ENCODE peak calls at places on chromosome 3, in eight cellular contexts. One of them, this sample, is unnamed.

GRCh38 chr3:125213946-125214542 is 1.5 kb upstream of the SLC12A8 start:
- DNase-seq in pancreas: no peak
- DNase-seq in fibroblast of the aortic adventitia: peak
- DNase-seq in psoas muscle: no peak
- DNase-seq in ovary: no peak
- DNase-seq in CD8-positive, alpha-beta T cell: no peak
- DNase-seq in cardiac muscle cell: no peak
- DNase-seq in GM20000: no peak
- DNase-seq in this sample: no peak

GRCh38 chr3:187997946-187998561 is 155.9 kb upstream of the LPP start:
- DNase-seq in pancreas: no peak
- DNase-seq in fibroblast of the aortic adventitia: no peak
- DNase-seq in psoas muscle: no peak
- DNase-seq in ovary: no peak
- DNase-seq in CD8-positive, alpha-beta T cell: no peak
- DNase-seq in cardiac muscle cell: no peak
- DNase-seq in GM20000: no peak
- DNase-seq in this sample: no peak

GRCh38 chr3:148146947-148147346 is 550.8 kb upstream of the AGTR1 start:
- DNase-seq in pancreas: no peak
- DNase-seq in fibroblast of the aortic adventitia: peak
- DNase-seq in psoas muscle: no peak
- DNase-seq in ovary: no peak
- DNase-seq in CD8-positive, alpha-beta T cell: no peak
- DNase-seq in cardiac muscle cell: no peak
- DNase-seq in GM20000: no peak
- DNase-seq in this sample: peak

GRCh38 chr3:50587806-50588758 is 18.8 kb downstream of the HEMK1 start:
- DNase-seq in pancreas: no peak
- DNase-seq in fibroblast of the aortic adventitia: no peak
- DNase-seq in psoas muscle: no peak
- DNase-seq in ovary: no peak
- DNase-seq in CD8-positive, alpha-beta T cell: peak
- DNase-seq in cardiac muscle cell: no peak
- DNase-seq in GM20000: peak
- DNase-seq in this sample: no peak

GRCh38 chr3:170137971-170138370 is 43.6 kb downstream of the PHC3 start:
- DNase-seq in pancreas: no peak
- DNase-seq in fibroblast of the aortic adventitia: peak
- DNase-seq in psoas muscle: no peak
- DNase-seq in ovary: no peak
- DNase-seq in CD8-positive, alpha-beta T cell: no peak
- DNase-seq in cardiac muscle cell: no peak
- DNase-seq in GM20000: no peak
- DNase-seq in this sample: peak

GRCh38 chr3:130963878-130964277 is 62.7 kb downstream of the ASTE1 start:
- DNase-seq in pancreas: no peak
- DNase-seq in fibroblast of the aortic adventitia: peak
- DNase-seq in psoas muscle: no peak
- DNase-seq in ovary: no peak
- DNase-seq in CD8-positive, alpha-beta T cell: no peak
- DNase-seq in cardiac muscle cell: no peak
- DNase-seq in GM20000: no peak
- DNase-seq in this sample: peak

GRCh38 chr3:13563911-13564310 is 15.0 kb downstream of the FBLN2 start:
- DNase-seq in pancreas: no peak
- DNase-seq in fibroblast of the aortic adventitia: no peak
- DNase-seq in psoas muscle: no peak
- DNase-seq in ovary: no peak
- DNase-seq in CD8-positive, alpha-beta T cell: no peak
- DNase-seq in cardiac muscle cell: no peak
- DNase-seq in GM20000: no peak
- DNase-seq in this sample: no peak

GRCh38 chr3:118488751-118489150 is 545.9 kb downstream of the IGSF11 start:
- DNase-seq in pancreas: no peak
- DNase-seq in fibroblast of the aortic adventitia: no peak
- DNase-seq in psoas muscle: no peak
- DNase-seq in ovary: no peak
- DNase-seq in CD8-positive, alpha-beta T cell: no peak
- DNase-seq in cardiac muscle cell: no peak
- DNase-seq in GM20000: no peak
- DNase-seq in this sample: no peak

GRCh38 chr3:142947352-142947751 is 16.1 kb downstream of the PAQR9 start:
- DNase-seq in pancreas: no peak
- DNase-seq in fibroblast of the aortic adventitia: no peak
- DNase-seq in psoas muscle: no peak
- DNase-seq in ovary: no peak
- DNase-seq in CD8-positive, alpha-beta T cell: no peak
- DNase-seq in cardiac muscle cell: no peak
- DNase-seq in GM20000: no peak
- DNase-seq in this sample: no peak

GRCh38 chr3:128210711-128211110 is 57.4 kb downstream of the EEFSEC start:
- DNase-seq in pancreas: no peak
- DNase-seq in fibroblast of the aortic adventitia: no peak
- DNase-seq in psoas muscle: no peak
- DNase-seq in ovary: no peak
- DNase-seq in CD8-positive, alpha-beta T cell: no peak
- DNase-seq in cardiac muscle cell: no peak
- DNase-seq in GM20000: no peak
- DNase-seq in this sample: no peak

GRCh38 chr3:118863731-118864322 is 170.8 kb downstream of the IGSF11 start:
- DNase-seq in pancreas: no peak
- DNase-seq in fibroblast of the aortic adventitia: no peak
- DNase-seq in psoas muscle: no peak
- DNase-seq in ovary: no peak
- DNase-seq in CD8-positive, alpha-beta T cell: no peak
- DNase-seq in cardiac muscle cell: no peak
- DNase-seq in GM20000: no peak
- DNase-seq in this sample: no peak

GRCh38 chr3:53628546-53629395 is 134.4 kb downstream of the CACNA1D start:
- DNase-seq in pancreas: no peak
- DNase-seq in fibroblast of the aortic adventitia: no peak
- DNase-seq in psoas muscle: no peak
- DNase-seq in ovary: no peak
- DNase-seq in CD8-positive, alpha-beta T cell: no peak
- DNase-seq in cardiac muscle cell: no peak
- DNase-seq in GM20000: no peak
- DNase-seq in this sample: no peak

GRCh38 chr3:174002543-174002942 is 605.0 kb downstream of the NLGN1 start:
- DNase-seq in pancreas: no peak
- DNase-seq in fibroblast of the aortic adventitia: peak
- DNase-seq in psoas muscle: no peak
- DNase-seq in ovary: no peak
- DNase-seq in CD8-positive, alpha-beta T cell: no peak
- DNase-seq in cardiac muscle cell: no peak
- DNase-seq in GM20000: no peak
- DNase-seq in this sample: peak

DNA sequence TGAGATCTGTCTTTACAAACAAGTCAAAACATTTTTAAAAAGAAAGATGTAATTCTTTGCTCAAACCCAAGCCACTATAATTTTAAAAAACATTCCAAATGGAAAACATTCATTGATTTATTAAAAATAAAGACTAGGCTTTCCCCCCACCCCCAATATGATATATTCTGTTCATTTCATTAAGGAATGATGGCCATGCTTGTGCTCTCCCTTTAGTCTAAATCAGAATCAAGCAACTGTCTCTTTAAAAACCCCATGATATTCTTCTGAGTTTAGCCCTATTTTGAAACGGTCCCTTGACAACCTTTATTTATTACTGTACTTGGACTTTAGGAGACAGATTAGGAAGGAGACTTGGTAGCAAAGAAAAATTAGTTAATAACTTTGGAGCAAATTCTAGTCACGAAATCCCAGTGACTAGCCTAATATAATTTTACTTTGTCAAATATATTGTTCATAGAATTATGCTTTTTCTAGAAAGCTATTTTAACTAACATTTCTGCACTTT is 38.4 kb downstream of the TSC22D2 start:
- DNase-seq in pancreas: no peak
- DNase-seq in fibroblast of the aortic adventitia: no peak
- DNase-seq in psoas muscle: no peak
- DNase-seq in ovary: no peak
- DNase-seq in CD8-positive, alpha-beta T cell: no peak
- DNase-seq in cardiac muscle cell: no peak
- DNase-seq in GM20000: no peak
- DNase-seq in this sample: no peak
- TF ChIP-seq CTCF in pancreas: no peak
- TF ChIP-seq CTCF in fibroblast of the aortic adventitia: no peak
- TF ChIP-seq CTCF in psoas muscle: no peak
- TF ChIP-seq CTCF in ovary: no peak
- TF ChIP-seq CTCF in CD8-positive, alpha-beta T cell: no peak
- TF ChIP-seq CTCF in cardiac muscle cell: no peak
- TF ChIP-seq CTCF in GM20000: no peak
- TF ChIP-seq CTCF in this sample: no peak

GRCh38 chr3:11532865-11533490 is 110.7 kb downstream of the VGLL4 start:
- DNase-seq in pancreas: no peak
- DNase-seq in fibroblast of the aortic adventitia: peak
- DNase-seq in psoas muscle: no peak
- DNase-seq in ovary: no peak
- DNase-seq in CD8-positive, alpha-beta T cell: no peak
- DNase-seq in cardiac muscle cell: no peak
- DNase-seq in GM20000: no peak
- DNase-seq in this sample: no peak

GRCh38 chr3:11534783-11535081 is 109.0 kb downstream of the VGLL4 start:
- DNase-seq in pancreas: no peak
- DNase-seq in fibroblast of the aortic adventitia: no peak
- DNase-seq in psoas muscle: no peak
- DNase-seq in ovary: no peak
- DNase-seq in CD8-positive, alpha-beta T cell: no peak
- DNase-seq in cardiac muscle cell: no peak
- DNase-seq in GM20000: no peak
- DNase-seq in this sample: no peak

GRCh38 chr3:11529281-11529680 is 114.4 kb downstream of the VGLL4 start:
- DNase-seq in pancreas: no peak
- DNase-seq in fibroblast of the aortic adventitia: no peak
- DNase-seq in psoas muscle: no peak
- DNase-seq in ovary: no peak
- DNase-seq in CD8-positive, alpha-beta T cell: no peak
- DNase-seq in cardiac muscle cell: no peak
- DNase-seq in GM20000: no peak
- DNase-seq in this sample: peak

GRCh38 chr3:11534011-11534782 is 109.5 kb downstream of the VGLL4 start:
- DNase-seq in pancreas: peak
- DNase-seq in fibroblast of the aortic adventitia: no peak
- DNase-seq in psoas muscle: no peak
- DNase-seq in ovary: no peak
- DNase-seq in CD8-positive, alpha-beta T cell: no peak
- DNase-seq in cardiac muscle cell: no peak
- DNase-seq in GM20000: no peak
- DNase-seq in this sample: no peak

GRCh38 chr3:11530153-11530721 is 113.5 kb downstream of the VGLL4 start:
- DNase-seq in pancreas: no peak
- DNase-seq in fibroblast of the aortic adventitia: peak
- DNase-seq in psoas muscle: no peak
- DNase-seq in ovary: peak
- DNase-seq in CD8-positive, alpha-beta T cell: no peak
- DNase-seq in cardiac muscle cell: peak
- DNase-seq in GM20000: no peak
- DNase-seq in this sample: peak
- TF ChIP-seq CTCF in pancreas: no peak
- TF ChIP-seq CTCF in fibroblast of the aortic adventitia: peak
- TF ChIP-seq CTCF in psoas muscle: no peak
- TF ChIP-seq CTCF in ovary: no peak
- TF ChIP-seq CTCF in CD8-positive, alpha-beta T cell: no peak
- TF ChIP-seq CTCF in cardiac muscle cell: peak
- TF ChIP-seq CTCF in GM20000: no peak
- TF ChIP-seq CTCF in this sample: no peak

DNA sequence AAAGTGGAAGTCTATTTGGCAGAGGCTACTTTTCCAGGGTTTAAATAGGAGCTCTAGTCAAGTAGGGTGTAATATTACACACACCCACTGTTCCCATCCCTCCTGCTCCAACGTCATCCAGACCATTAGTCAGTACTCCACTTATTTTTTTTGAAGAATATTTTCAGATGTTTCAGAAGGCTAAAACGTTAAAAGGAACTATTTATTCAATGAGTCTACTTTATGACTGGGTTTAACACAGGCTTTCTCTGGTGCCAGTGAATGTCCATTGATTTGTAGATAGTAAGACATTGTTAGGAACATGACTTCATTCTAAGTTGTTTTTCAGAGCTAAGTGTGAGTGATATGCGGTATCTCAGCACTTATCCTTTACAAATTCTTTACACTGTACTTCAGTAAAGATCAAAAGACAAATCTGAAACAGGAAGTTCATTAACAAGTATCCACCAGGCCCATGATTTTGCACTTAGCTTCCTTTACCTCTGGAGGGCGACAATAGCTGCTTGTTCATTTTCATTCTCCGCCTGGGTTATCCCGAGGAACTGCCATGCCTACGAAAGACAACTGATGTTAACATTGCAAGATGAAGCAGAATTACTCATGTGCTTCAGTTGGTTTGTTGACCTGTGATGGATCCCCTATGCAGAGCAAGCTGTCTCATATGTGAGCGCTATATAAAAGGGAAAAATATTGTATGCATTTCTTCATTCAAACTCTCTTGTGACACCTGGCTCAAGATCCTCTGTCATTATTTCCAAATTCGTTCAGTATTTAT is 158.7 kb downstream of the USP13 start:
- DNase-seq in pancreas: peak
- DNase-seq in fibroblast of the aortic adventitia: peak
- DNase-seq in psoas muscle: no peak
- DNase-seq in ovary: no peak
- DNase-seq in CD8-positive, alpha-beta T cell: no peak
- DNase-seq in cardiac muscle cell: peak
- DNase-seq in GM20000: peak
- DNase-seq in this sample: peak
- TF ChIP-seq CTCF in pancreas: peak
- TF ChIP-seq CTCF in fibroblast of the aortic adventitia: peak
- TF ChIP-seq CTCF in psoas muscle: peak
- TF ChIP-seq CTCF in ovary: peak
- TF ChIP-seq CTCF in CD8-positive, alpha-beta T cell: no peak
- TF ChIP-seq CTCF in cardiac muscle cell: peak
- TF ChIP-seq CTCF in GM20000: peak
- TF ChIP-seq CTCF in this sample: peak

DNA sequence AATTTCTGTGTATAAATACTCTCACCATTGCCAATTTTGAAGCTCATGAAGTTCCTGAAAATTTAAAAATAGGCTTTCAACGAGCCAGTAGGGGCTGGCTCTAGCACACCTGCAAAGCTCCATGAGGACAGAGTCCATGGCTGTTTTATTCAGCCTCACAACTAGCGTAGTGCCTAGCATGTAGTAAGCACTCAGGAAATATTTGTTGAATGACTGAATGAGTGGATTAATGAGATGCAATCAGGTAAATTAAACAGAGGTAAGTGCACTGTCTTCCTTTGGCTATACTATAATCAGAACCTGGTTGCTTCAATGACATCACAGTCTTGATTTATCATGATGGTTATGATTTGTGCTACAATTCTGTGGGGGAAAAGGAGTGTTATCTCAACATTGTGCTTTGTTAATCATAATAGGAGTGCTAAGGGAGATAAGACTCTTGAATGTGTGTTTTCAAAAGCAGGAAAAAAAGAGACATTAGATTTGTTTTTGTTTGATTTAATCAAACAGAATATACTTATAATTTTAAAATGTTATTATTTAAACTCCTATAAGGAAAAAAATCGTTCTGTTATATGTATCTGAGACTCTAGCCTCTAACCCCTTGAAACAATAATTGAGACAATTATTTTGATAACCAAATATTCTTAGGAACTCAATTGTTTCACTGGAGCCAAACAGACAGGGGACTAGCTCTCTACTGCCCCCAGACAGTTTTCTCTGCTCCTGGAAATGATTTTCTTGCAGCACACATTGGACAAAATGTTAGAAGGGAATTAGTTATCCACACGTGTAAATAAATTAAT is 171.7 kb upstream of the ATP11B start:
- DNase-seq in pancreas: no peak
- DNase-seq in fibroblast of the aortic adventitia: no peak
- DNase-seq in psoas muscle: no peak
- DNase-seq in ovary: no peak
- DNase-seq in CD8-positive, alpha-beta T cell: no peak
- DNase-seq in cardiac muscle cell: peak
- DNase-seq in GM20000: no peak
- DNase-seq in this sample: no peak
- TF ChIP-seq CTCF in pancreas: peak
- TF ChIP-seq CTCF in fibroblast of the aortic adventitia: peak
- TF ChIP-seq CTCF in psoas muscle: no peak
- TF ChIP-seq CTCF in ovary: no peak
- TF ChIP-seq CTCF in CD8-positive, alpha-beta T cell: no peak
- TF ChIP-seq CTCF in cardiac muscle cell: peak
- TF ChIP-seq CTCF in GM20000: no peak
- TF ChIP-seq CTCF in this sample: peak